ENCODE peak calls at places on chromosomes 1 and 21, in seven cellular contexts. O is uterus, A is vagina, G is K562, E is kidney epithelial cell, D is right atrium auricular region, S is fibroblast of lung. J is an unnamed sample.
A peak's percentile ranks its signal among the peaks of the same experiment; 100 is the strongest.

GRCh38 chr1:93061895-93062792 is 16.9 kb upstream of the MTF2 start:
- DNase-seq in O (no peak), A (no peak), G (peak; percentile 66), E (no peak), D (no peak), S (peak; percentile 33), J (peak; percentile 9)

GRCh38 chr1:15718199-15718601 is 17.9 kb upstream of the SLC25A34 start:
- DNase-seq in O (no peak), A (no peak), G (no peak), E (no peak), D (no peak), S (no peak), J (no peak)

GRCh38 chr1:56958526-56958925 is 7.3 kb downstream of the C8B start:
- DNase-seq in O (no peak), A (no peak), G (no peak), E (peak; percentile 2), D (no peak), S (peak; percentile 54), J (peak; percentile 80)

GRCh38 chr1:9314101-9314500 is 21.4 kb downstream of the SPSB1 start:
- DNase-seq in O (no peak), A (no peak), G (no peak), E (no peak), D (no peak), S (no peak), J (no peak)

GRCh38 chr1:8047686-8048522 is 21.8 kb upstream of the ERRFI1 start:
- DNase-seq in O (no peak), A (no peak), G (no peak), E (no peak), D (no peak), S (peak; percentile 94), J (peak; percentile 72)

GRCh38 chr1:63634471-63634870 is 41.3 kb downstream of the PGM1 start:
- DNase-seq in O (no peak), A (no peak), G (no peak), E (peak; percentile 51), D (no peak), S (peak; percentile 63), J (no peak)

GRCh38 chr1:205365945-205366463 is 9.3 kb upstream of the KLHDC8A start:
- DNase-seq in O (no peak), A (no peak), G (no peak), E (no peak), D (no peak), S (peak; percentile 44), J (no peak)

GRCh38 chr1:29453502-29454240 is 217.3 kb downstream of the PTPRU start:
- DNase-seq in O (no peak), A (no peak), G (peak; percentile 78), E (no peak), D (no peak), S (peak; percentile 48), J (peak; percentile 21)

GRCh38 chr1:66055092-66055491 is 262.4 kb downstream of the PDE4B start:
- DNase-seq in O (no peak), A (no peak), G (no peak), E (no peak), D (no peak), S (no peak), J (no peak)

GRCh38 chr21:45371092-45371491 is 33.9 kb upstream of the COL18A1 start:
- DNase-seq in O (no peak), A (no peak), G (no peak), E (no peak), D (no peak), S (no peak), J (no peak)

GRCh38 chr1:22207605-22208264 is 64.8 kb upstream of the WNT4 start:
- DNase-seq in O (no peak), A (no peak), G (no peak), E (no peak), D (no peak), S (no peak), J (no peak)

GRCh38 chr1:157540852-157541251 is 11.5 kb downstream of the FCRL5 start:
- DNase-seq in O (no peak), A (no peak), G (no peak), E (no peak), D (no peak), S (no peak), J (no peak)

GRCh38 chr1:81803423-81804103 is 2.8 kb downstream of the ADGRL2 start:
- DNase-seq in O (no peak), A (no peak), G (no peak), E (no peak), D (no peak), S (peak; percentile 25), J (no peak)

GRCh38 chr1:36081926-36082485 is 1.9 kb upstream of the TEKT2 start:
- DNase-seq in O (no peak), A (no peak), G (no peak), E (no peak), D (peak; percentile 54), S (no peak), J (no peak)

GRCh38 chr1:201904579-201904978 is 15.9 kb downstream of the SHISA4 start:
- DNase-seq in O (peak; percentile 80), A (no peak), G (no peak), E (peak; percentile 62), D (no peak), S (peak; percentile 95), J (no peak)

GRCh38 chr1:31745071-31745897 is 18.9 kb downstream of the ADGRB2 start:
- DNase-seq in O (peak; percentile 69), A (no peak), G (peak; percentile 86), E (no peak), D (peak; percentile 66), S (no peak), J (peak; percentile 62)

GRCh38 chr1:239819075-239819474 is 272.6 kb upstream of the FMN2 start:
- DNase-seq in O (no peak), A (no peak), G (no peak), E (no peak), D (no peak), S (no peak), J (no peak)

GRCh38 chr1:145872421-145872891 is 13.2 kb downstream of the ANKRD35 start:
- DNase-seq in O (peak; percentile 82), A (peak; percentile 91), G (no peak), E (no peak), D (peak; percentile 84), S (no peak), J (no peak)
- H3K4me3 ChIP-seq in O (peak overlapping the region; percentile 56), A (peak overlapping the region; percentile 61), G (no peak overlapping the region), E (no peak overlapping the region), D (peak overlapping the region; percentile 42), S (peak overlapping the region; percentile 72), J (no peak overlapping the region)

DNA sequence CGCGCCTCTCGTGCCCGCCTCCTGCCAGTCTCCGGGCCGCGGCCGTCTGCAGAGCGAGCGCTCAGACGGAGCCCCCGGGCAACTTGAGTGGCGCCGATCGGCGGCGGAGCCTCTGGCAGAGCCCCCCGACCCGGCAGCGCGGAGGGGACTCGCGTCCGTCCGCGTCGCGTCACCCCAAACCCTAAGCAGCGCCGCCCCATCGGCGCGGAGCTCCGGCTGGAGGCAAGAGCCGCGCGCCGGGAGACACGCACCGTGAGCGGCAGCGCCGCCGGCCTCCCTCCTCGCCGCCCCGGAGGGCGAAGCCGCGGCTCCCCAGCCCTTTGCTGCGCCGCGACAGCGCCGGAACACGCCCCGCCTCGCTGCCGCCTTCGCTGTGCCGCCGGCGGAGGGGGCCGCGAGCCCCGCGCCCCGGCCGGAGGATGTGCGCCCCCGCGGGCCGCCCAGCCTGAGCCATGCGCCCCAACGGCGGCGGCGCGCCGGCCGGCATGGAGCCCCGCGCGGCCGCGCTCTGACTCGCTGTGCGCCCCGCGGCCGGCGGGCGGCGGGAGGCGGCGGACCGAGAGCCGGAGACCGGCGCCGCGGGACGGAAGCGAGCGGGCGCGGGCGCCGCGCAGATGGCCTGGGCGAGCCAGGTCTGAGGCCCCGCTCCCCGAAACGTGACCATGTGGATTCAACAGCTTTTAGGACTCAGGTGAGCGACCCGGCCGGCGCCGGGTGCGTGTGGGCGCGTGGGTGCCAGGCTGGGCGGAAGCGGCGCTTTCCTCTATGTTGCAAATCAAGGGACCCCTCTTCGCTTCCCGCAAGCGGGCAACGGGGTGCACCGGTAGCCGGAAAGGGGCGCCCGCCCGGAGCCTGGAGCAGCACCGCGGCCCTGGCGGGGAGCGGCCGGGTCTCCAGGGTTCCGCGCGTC is 610 bp downstream of the AJAP1 start:
- DNase-seq in O (no peak), A (no peak), G (no peak), E (no peak), D (no peak), S (no peak), J (peak; percentile 13)
- H3K27me3 ChIP-seq in O (peaks cover 10% of the 10 kb centered on the region), A (no peaks in the 10 kb centered on the region), G (peaks cover 16% of the 10 kb centered on the region), E (peaks cover 48% of the 10 kb centered on the region), D (no peaks in the 10 kb centered on the region), S (no peaks in the 10 kb centered on the region), J (peaks cover 15% of the 10 kb centered on the region)

DNA sequence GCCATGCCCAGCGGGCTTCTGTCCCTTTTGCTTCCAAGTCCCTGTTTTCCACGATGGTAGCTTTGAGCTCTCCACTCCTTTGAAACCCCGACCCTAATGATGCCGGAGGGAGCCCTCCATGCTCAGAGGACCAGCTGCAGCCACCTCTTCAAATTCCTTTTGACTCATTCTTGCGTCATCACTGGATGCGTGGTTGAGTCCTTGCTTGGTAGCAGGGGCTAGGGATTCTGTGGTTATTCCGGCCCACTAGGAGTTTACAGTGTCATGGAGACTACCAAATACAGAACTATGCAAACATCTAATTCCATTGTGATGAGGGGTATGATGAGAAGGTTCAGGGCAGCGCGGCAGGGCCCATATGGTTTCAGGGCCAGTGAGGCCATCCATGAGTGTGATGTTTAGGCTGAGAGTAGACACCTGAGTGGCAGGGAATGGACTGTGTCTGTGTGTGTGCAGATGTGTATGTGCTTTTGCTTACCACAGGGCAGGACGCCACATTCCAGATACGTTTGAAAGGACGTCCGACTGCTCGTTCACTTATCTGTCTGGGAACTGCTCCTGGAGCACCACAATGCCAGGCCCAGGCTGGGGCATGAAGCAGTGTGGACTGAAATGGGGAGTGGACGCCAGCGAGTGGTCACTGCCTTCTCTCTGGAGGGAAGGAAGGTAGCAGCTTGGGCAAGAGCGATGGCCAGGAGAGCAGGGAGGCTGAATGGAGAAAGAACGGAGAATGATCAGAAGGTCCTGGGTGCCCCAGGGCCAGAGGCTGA is 30.4 kb upstream of the ZBTB21 start:
- DNase-seq in O (peak; percentile 37), A (no peak), G (no peak), E (peak; percentile 100), D (no peak), S (peak; percentile 100), J (peak; percentile 94)
- H3K4me3 ChIP-seq in O (no peak overlapping the region), A (no peak overlapping the region), G (no peak overlapping the region), E (no peak overlapping the region), D (no peak overlapping the region), S (no peak overlapping the region), J (no peak overlapping the region)

DNA sequence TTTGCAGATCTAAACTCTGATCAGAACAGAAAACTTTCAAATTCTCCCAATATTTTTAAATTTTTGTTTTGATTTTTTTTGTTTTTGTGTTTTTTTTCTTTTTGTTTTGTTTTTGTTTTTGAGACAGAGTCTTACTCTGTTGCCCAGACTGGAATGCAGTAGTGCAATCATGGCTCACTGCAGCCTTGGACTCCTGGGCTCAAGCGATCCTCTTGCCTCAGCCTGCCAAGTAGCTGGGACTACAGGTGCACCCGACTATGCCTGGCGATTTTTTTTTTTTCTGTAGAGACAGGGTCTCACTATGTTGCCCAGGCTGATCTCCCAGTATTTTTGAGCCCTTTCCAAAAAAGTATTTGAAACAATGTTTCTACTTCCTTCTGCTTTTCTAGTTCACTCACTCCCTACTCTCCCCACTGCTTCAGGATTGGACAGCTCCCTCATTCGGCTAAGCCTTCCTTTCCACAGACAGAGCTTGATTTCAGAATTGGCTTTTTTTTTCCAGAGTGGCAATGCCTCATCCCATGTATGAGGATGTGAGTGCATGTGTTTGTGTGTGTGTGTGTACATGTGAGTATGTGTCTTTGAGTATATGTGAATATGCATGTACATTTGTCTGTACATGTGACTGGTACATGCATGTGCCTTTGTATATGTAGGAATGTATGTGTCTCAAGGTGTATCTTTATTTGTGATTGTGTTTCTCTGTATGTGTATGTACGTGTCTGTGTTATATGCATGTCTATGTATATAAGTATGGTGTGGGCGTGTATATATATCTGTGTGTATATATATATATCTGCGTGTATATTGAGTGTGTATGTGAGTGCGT is 11.9 kb downstream of the LHX4 start:
- DNase-seq in O (no peak), A (no peak), G (no peak), E (no peak), D (no peak), S (no peak), J (no peak)
- H3K27me3 ChIP-seq in O (peaks cover 28% of the 10 kb centered on the region), A (peaks cover 3% of the 10 kb centered on the region), G (peaks cover 43% of the 10 kb centered on the region), E (peaks cover 50% of the 10 kb centered on the region), D (peaks cover 40% of the 10 kb centered on the region), S (peaks cover 36% of the 10 kb centered on the region), J (peaks cover 50% of the 10 kb centered on the region)

GRCh38 chr1:229990326-229990725 is 76.7 kb upstream of the GALNT2 start:
- DNase-seq in O (no peak), A (peak; percentile 13), G (no peak), E (no peak), D (no peak), S (no peak), J (no peak)
- H3K4me3 ChIP-seq in O (no peak overlapping the region), A (no peak overlapping the region), G (no peak overlapping the region), E (no peak overlapping the region), D (no peak overlapping the region), S (no peak overlapping the region), J (no peak overlapping the region)